ENCODE peak calls at places on chromosomes 12 and 14, in five cellular contexts. G is activated T-helper 1 cell treated with Interleukin-2 at 50 U/mL for 16 hours, K is SW480, I is HepG2, A is IMR-90. C is an unnamed sample.

GRCh38 chr14:103118019-103118662 is 5.1 kb upstream of the TNFAIP2 start:
- DNase-seq in G (no peak), A (peak; percentile 35), K (no peak), I (no peak), C (no peak)

GRCh38 chr12:3323002-3323685 is 167.9 kb upstream of the PRMT8 start:
- DNase-seq in K (no peak), I (no peak), G (no peak), A (no peak), C (no peak)

GRCh38 chr14:100864206-100864605 is 38.3 kb downstream of the MEG3 start:
- DNase-seq in I (no peak), K (no peak), A (no peak), G (no peak), C (no peak)

GRCh38 chr14:33669111-33669510 is 281.8 kb downstream of the EGLN3 start:
- DNase-seq in A (no peak), G (no peak), K (no peak), I (no peak), C (no peak)

GRCh38 chr12:67720383-67720856 is 71.9 kb downstream of the DYRK2 start:
- DNase-seq in A (peak; percentile 76), K (peak; percentile 74), G (no peak), I (no peak), C (no peak)

GRCh38 chr12:126432780-126433179 is 1367.5 kb downstream of the AACS start:
- DNase-seq in G (no peak), I (no peak), A (no peak), K (no peak), C (no peak)

GRCh38 chr12:52417742-52418141 is 11.6 kb upstream of the KRT82 start:
- DNase-seq in K (no peak), I (no peak), A (no peak), G (no peak), C (no peak)

GRCh38 chr12:5402536-5402935 is 29.4 kb upstream of the NTF3 start:
- DNase-seq in G (no peak), I (no peak), A (no peak), K (no peak), C (no peak)

GRCh38 chr14:104240426-104241157 is 102.2 kb downstream of the KIF26A start:
- DNase-seq in A (no peak), I (no peak), K (peak; percentile 91), G (no peak), C (peak; percentile 21)

GRCh38 chr12:120529641-120530314 is 820 bp upstream of the COQ5 start:
- DNase-seq in G (no peak), A (peak; percentile 33), K (peak; percentile 76), I (peak; percentile 68), C (peak; percentile 36)

GRCh38 chr12:116389990-116390655 is 112.6 kb upstream of the MED13L start:
- DNase-seq in A (peak; percentile 98), I (no peak), K (no peak), G (no peak), C (no peak)

GRCh38 chr12:124428136-124428791 is 133.4 kb downstream of the RFLNA start:
- DNase-seq in K (peak; percentile 32), I (no peak), G (no peak), A (peak; percentile 86), C (no peak)

GRCh38 chr14:93991212-93991611 is 5.9 kb upstream of the CCDC197 start:
- DNase-seq in K (no peak), A (no peak), I (no peak), G (no peak), C (no peak)

GRCh38 chr14:21095430-21096205 is 2.8 kb downstream of the ZNF219 start:
- DNase-seq in I (no peak), G (no peak), K (no peak), A (peak; percentile 51), C (no peak)

GRCh38 chr12:93823616-93824410 is 146.6 kb downstream of the CRADD start:
- DNase-seq in A (no peak), G (no peak), I (no peak), K (no peak), C (no peak)

GRCh38 chr12:96070670-96071279 is 35.4 kb upstream of the LTA4H start:
- DNase-seq in A (no peak), I (peak; percentile 18), K (no peak), G (no peak), C (no peak)

GRCh38 chr12:53219956-53220856 is 11.8 kb downstream of the RARG start:
- DNase-seq in G (peak; percentile 67), A (peak; percentile 78), I (peak; percentile 38), K (peak; percentile 77), C (peak; percentile 72)

GRCh38 chr12:117853600-117853999 is 115.2 kb downstream of the KSR2 start:
- DNase-seq in I (peak; percentile 73), G (no peak), A (no peak), K (peak; percentile 71), C (peak; percentile 43)

GRCh38 chr14:83071888-83072501 is 1538.3 kb upstream of the SEL1L start:
- DNase-seq in G (no peak), I (peak; percentile 18), K (peak; percentile 29), A (peak; percentile 19), C (no peak)

GRCh38 chr12:109655578-109655977 is 58.0 kb upstream of the FAM222A start:
- DNase-seq in K (no peak), G (no peak), A (no peak), I (no peak), C (no peak)

GRCh38 chr14:76919431-76919810 is 93.2 kb downstream of the LRRC74A start:
- DNase-seq in G (no peak), I (no peak), K (no peak), A (no peak), C (peak; percentile 67)

GRCh38 chr12:124509676-124510300 is 57.6 kb downstream of the NCOR2 start:
- DNase-seq in I (peak; percentile 86), G (no peak), K (peak; percentile 97), A (peak; percentile 70), C (peak; percentile 65)

GRCh38 chr14:78448483-78449094 is 278.4 kb downstream of the NRXN3 start:
- DNase-seq in A (no peak), I (peak; percentile 15), K (peak; percentile 25), G (no peak), C (peak; percentile 53)

GRCh38 chr14:54446201-54446693 is 5.1 kb upstream of the CNIH1 start:
- DNase-seq in A (no peak), K (no peak), I (no peak), G (no peak), C (no peak)

C was measured in stomach.